ENCODE peak calls at places on chromosomes 13 and 19, in ten cellular contexts. T, H, K, Y, S, O, Z, I, R and A are unnamed samples.

GRCh38 chr13:113149711-113150544 is 8.5 kb upstream of the PROZ start:
- DNase-seq in T (no peak), H (no peak), K (no peak), Y (no peak), S (no peak), O (no peak), Z (no peak), I (no peak), R (no peak), A (no peak)

GRCh38 chr19:21430674-21431073 is 33.7 kb downstream of the ZNF493 start:
- DNase-seq in T (no peak), H (no peak), K (no peak), Y (no peak), S (no peak), O (no peak), Z (no peak), I (no peak), R (no peak), A (no peak)

GRCh38 chr19:19096641-19097627 is 33.1 kb downstream of the SLC25A42 start:
- DNase-seq in T (no peak), H (no peak), K (no peak), Y (no peak), S (no peak), O (peak), Z (no peak), I (no peak), R (no peak), A (no peak)

GRCh38 chr19:28463493-28464053 is 749.4 kb downstream of the UQCRFS1 start:
- DNase-seq in T (no peak), H (no peak), K (no peak), Y (no peak), S (no peak), O (no peak), Z (no peak), I (no peak), R (no peak), A (no peak)

GRCh38 chr19:40322271-40322610 is 26.0 kb downstream of the C19orf47 start:
- DNase-seq in T (no peak), H (peak), K (no peak), Y (no peak), S (no peak), O (no peak), Z (no peak), I (no peak), R (no peak), A (no peak)

GRCh38 chr13:74288361-74288911 is 154.2 kb upstream of the KLF12 start:
- DNase-seq in T (peak), H (no peak), K (no peak), Y (peak), S (no peak), O (no peak), Z (no peak), I (peak), R (peak), A (no peak)

GRCh38 chr19:4108767-4109625 is 14.9 kb downstream of the MAP2K2 start:
- DNase-seq in T (no peak), H (no peak), K (no peak), Y (peak), S (peak), O (no peak), Z (peak), I (peak), R (no peak), A (peak)

GRCh38 chr19:11587973-11588631 is 9.2 kb upstream of the ZNF627 start:
- DNase-seq in T (no peak), H (no peak), K (no peak), Y (no peak), S (no peak), O (no peak), Z (no peak), I (no peak), R (no peak), A (no peak)

GRCh38 chr13:30052127-30052526 is 201.7 kb upstream of the UBL3 start:
- DNase-seq in T (no peak), H (peak), K (no peak), Y (no peak), S (no peak), O (no peak), Z (no peak), I (no peak), R (no peak), A (no peak)

GRCh38 chr19:54938906-54939305 is 8.4 kb downstream of the NLRP7 start:
- DNase-seq in T (no peak), H (no peak), K (no peak), Y (no peak), S (no peak), O (no peak), Z (no peak), I (no peak), R (no peak), A (no peak)

GRCh38 chr19:49567722-49568454 is 12.5 kb downstream of the NOSIP start:
- DNase-seq in T (no peak), H (no peak), K (no peak), Y (no peak), S (no peak), O (no peak), Z (no peak), I (peak), R (no peak), A (no peak)

DNA sequence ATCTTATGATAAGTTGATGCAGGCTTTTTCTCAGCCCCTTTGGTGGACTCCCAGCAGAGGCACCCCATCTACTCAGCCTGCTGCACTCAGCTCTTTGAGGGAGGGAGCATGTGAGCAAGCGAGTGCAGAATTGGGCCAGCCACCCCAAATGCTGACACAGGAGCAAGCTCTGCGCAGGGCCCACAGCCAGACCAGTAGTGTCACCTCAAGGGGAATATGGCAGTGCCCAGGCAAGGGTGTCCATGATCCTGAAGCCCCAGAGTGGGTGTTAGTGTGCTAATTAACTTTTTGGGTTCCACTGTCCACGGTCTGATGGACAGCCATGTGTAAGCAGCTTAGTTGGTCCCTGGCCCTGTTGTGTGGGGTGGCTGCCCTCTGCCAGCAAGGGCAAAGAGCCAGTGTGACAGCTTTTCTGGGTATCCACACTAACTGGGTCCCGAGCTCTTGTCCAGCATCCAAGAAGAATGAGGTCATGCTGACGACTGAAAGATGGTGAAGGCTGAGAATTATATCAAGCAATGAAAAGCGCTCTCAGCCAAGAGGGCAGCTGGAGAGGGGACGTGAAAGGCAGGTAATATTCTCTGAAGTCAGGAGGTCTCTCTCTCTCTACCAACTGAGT is 898.3 kb upstream of the PCDH9 start:
- DNase-seq in T (no peak), H (no peak), K (no peak), Y (no peak), S (no peak), O (no peak), Z (no peak), I (no peak), R (no peak), A (no peak)
- TF ChIP-seq CTCF in T (no peak), H (no peak), K (no peak), Y (no peak), S (no peak), O (no peak), Z (no peak), I (no peak), R (no peak), A (no peak)

GRCh38 chr13:50910483-50910805 is 853 bp downstream of the RNASEH2B start:
- DNase-seq in T (peak), H (peak), K (peak), Y (no peak), S (no peak), O (peak), Z (no peak), I (no peak), R (no peak), A (peak)
- TF ChIP-seq CTCF in T (peak), H (no peak), K (no peak), Y (no peak), S (no peak), O (no peak), Z (no peak), I (no peak), R (no peak), A (no peak)

DNA sequence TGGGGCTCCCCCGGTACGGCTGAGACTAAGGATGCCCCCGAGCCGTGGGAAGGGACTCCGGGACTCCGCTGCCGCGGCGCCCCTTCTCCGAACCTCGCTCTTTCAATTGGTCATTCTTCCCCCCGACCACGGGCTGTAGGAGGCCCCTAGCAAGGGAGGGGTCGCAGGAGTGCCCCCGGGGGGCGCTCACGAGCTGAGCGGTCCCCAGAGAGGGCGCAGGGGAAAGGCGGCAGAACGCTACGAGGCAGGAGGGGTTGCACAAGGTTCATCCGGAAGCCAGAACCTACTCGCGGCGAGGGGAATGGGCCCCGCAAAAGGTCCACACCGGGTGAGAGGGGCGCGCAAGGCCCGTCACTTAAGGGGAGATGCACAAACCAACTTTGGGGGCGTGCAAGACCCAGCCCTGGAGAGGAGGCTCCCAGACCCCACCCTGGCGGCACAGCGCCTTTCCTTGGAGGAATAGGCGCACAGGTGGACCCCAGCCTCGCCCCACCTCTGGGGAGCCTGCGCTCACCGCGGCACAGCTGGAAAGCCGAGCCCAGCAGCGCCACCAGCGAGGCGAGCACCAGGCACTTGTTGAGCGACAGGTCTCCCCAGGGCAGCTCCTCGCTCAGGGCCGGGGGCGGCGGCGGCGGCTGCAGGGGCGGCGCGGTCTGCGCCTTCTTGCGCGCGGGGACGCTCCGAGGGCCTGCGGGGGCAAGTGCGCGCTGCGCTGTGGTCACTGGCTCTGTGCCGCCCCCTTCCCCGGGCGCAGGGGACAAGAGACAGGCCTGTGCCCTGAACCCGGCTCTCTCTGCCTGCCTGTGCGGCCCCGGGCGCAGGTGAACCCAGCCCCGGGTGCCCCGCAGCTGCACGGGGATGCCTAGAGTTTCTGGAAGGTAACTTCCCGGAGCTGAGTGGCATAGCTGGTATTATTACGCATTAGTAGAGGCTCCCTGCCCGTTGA is 2.8 kb downstream of the JSRP1 start:
- DNase-seq in T (peak), H (no peak), K (no peak), Y (no peak), S (no peak), O (no peak), Z (peak), I (peak), R (no peak), A (no peak)
- TF ChIP-seq CTCF in T (peak), H (peak), K (no peak), Y (no peak), S (no peak), O (no peak), Z (peak), I (peak), R (no peak), A (peak)

GRCh38 chr13:34430294-34430693 is 511.8 kb upstream of the NBEA start:
- DNase-seq in T (no peak), H (peak), K (no peak), Y (no peak), S (no peak), O (no peak), Z (no peak), I (no peak), R (no peak), A (no peak)
- TF ChIP-seq CTCF in T (no peak), H (no peak), K (no peak), Y (no peak), S (no peak), O (no peak), Z (no peak), I (no peak), R (no peak), A (no peak)

DNA sequence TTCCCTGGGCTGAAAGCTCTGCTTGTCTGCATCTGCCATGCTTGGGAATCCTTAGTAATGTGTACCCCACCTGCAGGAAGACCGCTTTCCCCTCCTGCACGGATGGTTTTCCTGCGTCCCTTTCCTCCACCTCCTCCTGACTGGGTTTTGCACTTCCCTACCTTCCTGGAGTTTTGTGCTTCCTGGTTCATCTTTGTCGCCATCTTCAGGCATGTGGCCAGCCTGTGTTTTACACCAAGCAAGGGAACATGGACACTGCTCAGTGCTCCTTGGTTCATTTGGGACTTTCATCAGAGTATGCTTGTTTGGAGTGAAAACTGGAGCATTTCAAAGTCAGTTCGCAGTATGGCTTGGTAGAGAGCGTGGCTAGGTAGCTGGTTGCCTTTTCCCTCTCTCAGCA is 30.7 kb downstream of the ERICH6B start:
- DNase-seq in T (no peak), H (no peak), K (peak), Y (no peak), S (no peak), O (peak), Z (no peak), I (no peak), R (no peak), A (no peak)
- TF ChIP-seq CTCF in T (no peak), H (peak), K (no peak), Y (no peak), S (no peak), O (peak), Z (no peak), I (no peak), R (no peak), A (no peak)